ENCODE peak calls at places on chromosomes 13 and 19, in seven cellular contexts. R, Z, G, U, C, V and Y are unnamed samples.
A peak's percentile ranks its signal among the peaks of the same experiment; 100 is the strongest.

GRCh38 chr19:3532154-3533019 is 6.6 kb upstream of the TEKTIP1 start:
- DNase-seq in R (no peak), Z (no peak), G (no peak), U (no peak), C (no peak), V (no peak), Y (no peak)

GRCh38 chr19:35266149-35266903 is 2.4 kb upstream of the USF2 start:
- DNase-seq in R (peak; percentile 49), Z (no peak), G (peak; percentile 69), U (no peak), C (no peak), V (no peak), Y (no peak)

GRCh38 chr19:6252066-6252465 is 27.7 kb downstream of the MLLT1 start:
- DNase-seq in R (no peak), Z (no peak), G (peak; percentile 28), U (no peak), C (no peak), V (no peak), Y (no peak)

GRCh38 chr19:16376241-16376640 is 51.6 kb downstream of the KLF2 start:
- DNase-seq in R (no peak), Z (no peak), G (no peak), U (no peak), C (no peak), V (no peak), Y (no peak)

GRCh38 chr19:58002384-58003152 is at the start of gene ZNF606:
- DNase-seq in R (peak; percentile 94), Z (peak; percentile 90), G (peak; percentile 96), U (peak; percentile 89), C (peak; percentile 84), V (peak; percentile 96), Y (peak; percentile 72)

GRCh38 chr19:7540761-7541480 is 5.4 kb downstream of the PNPLA6 start:
- DNase-seq in R (no peak), Z (no peak), G (no peak), U (no peak), C (no peak), V (peak; percentile 47), Y (no peak)

GRCh38 chr13:109745060-109745459 is 41.3 kb downstream of the IRS2 start:
- DNase-seq in R (no peak), Z (no peak), G (no peak), U (no peak), C (no peak), V (no peak), Y (no peak)

GRCh38 chr19:52527954-52528326 is 472 bp downstream of the ZNF808 start:
- DNase-seq in R (no peak), Z (no peak), G (peak; percentile 71), U (no peak), C (peak; percentile 7), V (peak; percentile 56), Y (no peak)

GRCh38 chr13:94335786-94336357 is 143.6 kb downstream of the DCT start:
- DNase-seq in R (no peak), Z (no peak), G (no peak), U (no peak), C (no peak), V (no peak), Y (no peak)

GRCh38 chr13:95154441-95154886 is 146.8 kb downstream of the ABCC4 start:
- DNase-seq in R (no peak), Z (no peak), G (no peak), U (no peak), C (no peak), V (peak; percentile 38), Y (no peak)

GRCh38 chr19:45076851-45077730 is 813 bp upstream of the ZNF296 start:
- DNase-seq in R (no peak), Z (no peak), G (no peak), U (no peak), C (no peak), V (no peak), Y (no peak)
- H3K27ac ChIP-seq in R (peak overlapping the region; percentile 84), Z (peak overlapping the region; percentile 41), G (no peak overlapping the region), U (peak overlapping the region; percentile 91), C (no peak overlapping the region), V (no peak overlapping the region), Y (no peak overlapping the region)

GRCh38 chr19:40421468-40421778 is 4.4 kb downstream of the SERTAD1 start:
- DNase-seq in R (no peak), Z (no peak), G (no peak), U (no peak), C (no peak), V (no peak), Y (no peak)

GRCh38 chr19:40423938-40424337 is 1.9 kb downstream of the SERTAD1 start:
- DNase-seq in R (no peak), Z (no peak), G (no peak), U (no peak), C (no peak), V (no peak), Y (no peak)

GRCh38 chr19:40424637-40425449 is 949 bp downstream of the SERTAD1 start:
- DNase-seq in R (no peak), Z (no peak), G (no peak), U (no peak), C (no peak), V (peak; percentile 54), Y (no peak)

GRCh38 chr19:40422428-40423226 is 3.2 kb downstream of the SERTAD1 start:
- DNase-seq in R (no peak), Z (no peak), G (no peak), U (no peak), C (no peak), V (no peak), Y (no peak)

DNA sequence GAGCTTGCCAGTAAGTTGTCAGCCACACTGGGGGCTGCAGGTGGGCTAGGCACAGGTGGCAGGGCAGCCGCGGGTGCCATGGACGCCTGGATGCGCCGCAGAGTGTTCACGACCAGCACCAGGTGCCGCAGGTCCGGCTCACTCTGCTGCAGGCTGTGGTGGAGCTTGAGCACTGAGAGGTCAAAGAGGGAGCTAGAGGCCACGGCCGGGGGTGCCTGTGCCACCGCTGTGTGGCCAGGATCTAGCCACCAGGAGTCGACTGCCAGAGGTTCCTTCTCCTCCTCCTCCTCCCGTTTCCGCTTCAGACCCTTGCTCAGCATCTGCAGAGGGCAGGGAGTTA is 2.6 kb downstream of the SERTAD1 start:
- DNase-seq in R (no peak), Z (no peak), G (no peak), U (no peak), C (no peak), V (no peak), Y (no peak)
- H3K4me1 ChIP-seq in R (peaks cover 3% of the 10 kb centered on the region), Z (peaks cover 29% of the 10 kb centered on the region), G (no peaks in the 10 kb centered on the region), U (peaks cover 52% of the 10 kb centered on the region), C (peaks cover 12% of the 10 kb centered on the region), V (peaks cover 26% of the 10 kb centered on the region), Y (peaks cover 17% of the 10 kb centered on the region)

DNA sequence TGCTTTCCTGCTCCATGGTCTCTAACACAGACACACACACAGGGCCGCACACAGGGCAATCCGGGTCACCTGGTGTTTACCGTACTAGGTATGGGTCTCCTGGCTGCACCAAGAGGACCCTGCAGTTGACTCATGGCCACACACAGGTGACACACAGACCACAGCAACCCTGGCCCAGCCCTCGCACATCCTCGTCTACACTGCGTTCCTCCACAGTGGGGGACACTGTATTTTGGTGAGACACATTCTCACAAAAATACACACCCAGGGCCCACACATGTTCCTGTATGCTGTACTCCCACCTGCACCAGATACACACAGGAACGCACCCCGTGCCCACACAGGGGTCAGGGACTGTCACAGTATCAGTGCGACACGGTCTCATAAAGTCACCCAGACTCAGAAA is 12.8 kb downstream of the PDE4A start:
- DNase-seq in R (no peak), Z (no peak), G (no peak), U (peak; percentile 39), C (no peak), V (no peak), Y (no peak)
- H3K4me3 ChIP-seq in R (no peak overlapping the region), Z (peak overlapping the region; percentile 77), G (no peak overlapping the region), U (no peak overlapping the region), C (no peak overlapping the region), V (no peak overlapping the region), Y (no peak overlapping the region)

GRCh38 chr13:108268713-108269112 is 805 bp upstream of the TNFSF13B start:
- DNase-seq in R (no peak), Z (no peak), G (no peak), U (no peak), C (no peak), V (no peak), Y (no peak)

GRCh38 chr13:108266316-108266936 is 3.1 kb upstream of the TNFSF13B start:
- DNase-seq in R (no peak), Z (no peak), G (no peak), U (no peak), C (no peak), V (no peak), Y (no peak)

GRCh38 chr13:108267338-108267737 is 2.2 kb upstream of the TNFSF13B start:
- DNase-seq in R (no peak), Z (no peak), G (no peak), U (no peak), C (no peak), V (no peak), Y (no peak)

GRCh38 chr13:108269601-108270328 is at the start of gene TNFSF13B:
- DNase-seq in R (peak; percentile 60), Z (peak; percentile 24), G (peak; percentile 80), U (peak; percentile 43), C (peak; percentile 5), V (peak; percentile 59), Y (peak; percentile 66)

DNA sequence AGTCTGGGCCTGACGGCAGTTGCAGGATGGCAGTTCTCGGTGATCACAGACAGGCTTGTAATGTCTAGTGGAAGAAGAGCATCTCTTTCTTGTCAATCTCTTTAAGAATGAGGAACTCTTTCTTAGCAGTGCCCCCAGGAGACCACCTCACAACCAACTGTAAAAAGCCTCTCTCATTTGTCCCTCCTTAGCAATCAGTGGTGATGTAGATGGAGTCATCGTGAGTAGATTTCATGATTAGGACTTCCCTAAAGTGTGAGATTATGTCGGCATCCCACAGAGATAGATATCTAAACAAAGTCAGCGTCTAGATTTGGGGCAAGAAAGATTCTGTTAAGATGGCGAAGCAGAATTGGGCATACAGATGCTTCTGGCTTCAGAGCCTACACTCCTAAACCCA is 5.6 kb upstream of the TNFSF13B start:
- DNase-seq in R (no peak), Z (no peak), G (no peak), U (no peak), C (no peak), V (no peak), Y (no peak)
- H3K27ac ChIP-seq in R (no peak overlapping the region), Z (no peak overlapping the region), G (no peak overlapping the region), U (no peak overlapping the region), C (no peak overlapping the region), V (no peak overlapping the region), Y (no peak overlapping the region)

DNA sequence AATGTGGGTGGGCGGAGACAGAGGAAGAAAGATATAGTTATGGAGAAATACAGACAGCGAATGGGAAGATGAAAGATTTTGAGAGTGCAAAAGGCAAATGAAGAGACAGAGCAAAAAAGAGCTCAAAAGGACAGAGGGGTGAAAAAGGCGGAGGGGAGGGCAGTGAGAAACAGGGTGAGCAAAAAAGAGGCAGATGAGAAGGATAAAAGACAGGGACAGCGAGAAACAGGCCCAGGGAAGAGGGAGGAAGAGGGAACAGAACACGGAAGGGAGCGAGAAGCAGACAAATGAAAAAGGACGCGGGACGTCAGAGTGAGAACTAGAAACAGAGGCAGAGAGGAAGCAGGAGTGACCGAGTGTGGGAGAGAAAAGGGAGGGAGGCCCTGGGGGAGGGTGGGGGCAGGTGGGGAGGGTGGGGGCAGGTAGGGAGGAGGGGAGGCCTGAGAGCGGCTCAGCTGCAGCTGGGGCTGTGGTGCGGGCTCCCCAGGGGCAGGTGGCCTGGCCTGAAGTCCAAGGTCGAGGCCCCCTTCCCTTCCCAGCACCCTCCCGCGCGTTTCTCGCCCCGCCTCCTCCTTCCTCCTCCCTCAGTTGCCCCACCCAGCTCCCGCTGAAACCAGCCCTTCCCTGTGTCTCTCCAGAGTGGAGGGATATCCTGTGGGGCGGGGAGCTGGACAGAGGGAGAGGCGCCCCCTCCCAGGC is 2.9 kb downstream of the KLK1 start:
- DNase-seq in R (peak; percentile 88), Z (no peak), G (no peak), U (no peak), C (no peak), V (no peak), Y (no peak)
- H3K4me1 ChIP-seq in R (peaks cover 8% of the 10 kb centered on the region), Z (no peaks in the 10 kb centered on the region), G (no peaks in the 10 kb centered on the region), U (peaks cover 23% of the 10 kb centered on the region), C (no peaks in the 10 kb centered on the region), V (no peaks in the 10 kb centered on the region), Y (peaks cover 15% of the 10 kb centered on the region)